ENCODE peak calls at places on chromosomes 12 and 14, in four cellular contexts. One of them, this sample, is unnamed.

GRCh38 chr14:102370305-102370809 is 7.6 kb downstream of the TECPR2 start:
- DNase-seq in H1: no peak
- DNase-seq in HepG2: no peak
- DNase-seq in GM12878: no peak
- DNase-seq in this sample: no peak

GRCh38 chr12:1845427-1845826 is 25.1 kb downstream of the LRTM2 start:
- DNase-seq in H1: no peak
- DNase-seq in HepG2: no peak
- DNase-seq in GM12878: no peak
- DNase-seq in this sample: no peak

GRCh38 chr14:84546236-84546635 is 983.7 kb upstream of the FLRT2 start:
- DNase-seq in H1: no peak
- DNase-seq in HepG2: no peak
- DNase-seq in GM12878: no peak
- DNase-seq in this sample: no peak

GRCh38 chr12:54136844-54137580 is 51.8 kb downstream of the SMUG1 start:
- DNase-seq in H1: no peak
- DNase-seq in HepG2: peak
- DNase-seq in GM12878: no peak
- DNase-seq in this sample: no peak

GRCh38 chr12:90058721-90059120 is 350.1 kb upstream of the ATP2B1 start:
- DNase-seq in H1: no peak
- DNase-seq in HepG2: no peak
- DNase-seq in GM12878: no peak
- DNase-seq in this sample: no peak

GRCh38 chr14:29745863-29746262 is 181.8 kb downstream of the PRKD1 start:
- DNase-seq in H1: no peak
- DNase-seq in HepG2: no peak
- DNase-seq in GM12878: no peak
- DNase-seq in this sample: no peak

GRCh38 chr12:63668028-63668799 is at the start of gene DPY19L2:
- DNase-seq in H1: no peak
- DNase-seq in HepG2: peak
- DNase-seq in GM12878: no peak
- DNase-seq in this sample: peak

GRCh38 chr12:123076604-123077297 is 74.1 kb downstream of the PITPNM2 start:
- DNase-seq in H1: no peak
- DNase-seq in HepG2: no peak
- DNase-seq in GM12878: no peak
- DNase-seq in this sample: no peak

GRCh38 chr12:109592195-109592904 is 18.8 kb downstream of the MVK start:
- DNase-seq in H1: no peak
- DNase-seq in HepG2: no peak
- DNase-seq in GM12878: no peak
- DNase-seq in this sample: no peak

GRCh38 chr12:108681317-108681716 is 47.6 kb upstream of the SELPLG start:
- DNase-seq in H1: no peak
- DNase-seq in HepG2: no peak
- DNase-seq in GM12878: no peak
- DNase-seq in this sample: no peak

GRCh38 chr12:40171501-40171900 is 53.3 kb upstream of the LRRK2 start:
- DNase-seq in H1: no peak
- DNase-seq in HepG2: no peak
- DNase-seq in GM12878: no peak
- DNase-seq in this sample: no peak

GRCh38 chr12:13095266-13095995 is 8.0 kb downstream of the GSG1 start:
- DNase-seq in H1: no peak
- DNase-seq in HepG2: no peak
- DNase-seq in GM12878: no peak
- DNase-seq in this sample: no peak

GRCh38 chr14:101781240-101782061 is 19.9 kb downstream of the PPP2R5C start:
- DNase-seq in H1: no peak
- DNase-seq in HepG2: no peak
- DNase-seq in GM12878: no peak
- DNase-seq in this sample: no peak

GRCh38 chr12:104611671-104612070 is 154.9 kb downstream of the CHST11 start:
- DNase-seq in H1: no peak
- DNase-seq in HepG2: no peak
- DNase-seq in GM12878: no peak
- DNase-seq in this sample: no peak

GRCh38 chr14:36784541-36784940 is 122.9 kb downstream of the PAX9 start:
- DNase-seq in H1: no peak
- DNase-seq in HepG2: no peak
- DNase-seq in GM12878: no peak
- DNase-seq in this sample: no peak

GRCh38 chr12:27273114-27273513 is 29.0 kb downstream of the STK38L start:
- DNase-seq in H1: no peak
- DNase-seq in HepG2: no peak
- DNase-seq in GM12878: no peak
- DNase-seq in this sample: no peak

GRCh38 chr12:115319641-115320040 is 635.7 kb upstream of the TBX3 start:
- DNase-seq in H1: no peak
- DNase-seq in HepG2: no peak
- DNase-seq in GM12878: no peak
- DNase-seq in this sample: no peak

GRCh38 chr14:38762845-38763244 is 340.2 kb downstream of the SEC23A start:
- DNase-seq in H1: no peak
- DNase-seq in HepG2: no peak
- DNase-seq in GM12878: no peak
- DNase-seq in this sample: no peak
- TF ChIP-seq SUZ12 in H1: no peak
- TF ChIP-seq SUZ12 in HepG2: no peak
- TF ChIP-seq SUZ12 in GM12878: no peak
- TF ChIP-seq SUZ12 in this sample: no peak

DNA sequence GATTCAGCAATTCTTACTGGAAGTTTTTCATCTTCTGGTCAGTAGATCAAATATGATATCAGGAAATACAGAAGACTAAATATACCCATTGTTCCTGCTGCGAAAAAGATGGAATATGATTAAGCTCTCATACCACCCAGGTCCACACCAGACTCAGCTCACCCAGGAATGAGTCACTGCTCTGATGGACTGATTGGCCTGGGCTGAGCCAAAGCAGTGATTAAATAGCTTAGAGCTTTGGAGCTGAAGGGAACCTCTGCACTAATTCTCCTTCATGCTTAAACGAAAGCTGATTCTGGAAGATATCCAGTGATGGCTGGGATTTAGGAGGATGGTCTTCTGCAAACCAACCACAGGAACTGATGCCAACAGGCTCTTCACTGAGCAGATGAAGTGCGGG is 62.0 kb upstream of the SYT1 start:
- DNase-seq in H1: no peak
- DNase-seq in HepG2: no peak
- DNase-seq in GM12878: no peak
- DNase-seq in this sample: no peak
- TF ChIP-seq SP1 in H1: no peak
- TF ChIP-seq SP1 in HepG2: no peak
- TF ChIP-seq SP1 in GM12878: no peak
- TF ChIP-seq SP1 in this sample: no peak

GRCh38 chr14:65465584-65465983 is 53.1 kb downstream of the FUT8 start:
- DNase-seq in H1: no peak
- DNase-seq in HepG2: no peak
- DNase-seq in GM12878: no peak
- DNase-seq in this sample: no peak
- TF ChIP-seq SUZ12 in H1: no peak
- TF ChIP-seq SUZ12 in HepG2: no peak
- TF ChIP-seq SUZ12 in GM12878: no peak
- TF ChIP-seq SUZ12 in this sample: no peak

GRCh38 chr12:124949066-124949465 is 34.6 kb upstream of the UBC start:
- DNase-seq in H1: no peak
- DNase-seq in HepG2: no peak
- DNase-seq in GM12878: no peak
- DNase-seq in this sample: no peak
- TF ChIP-seq SP1 in H1: no peak
- TF ChIP-seq SP1 in HepG2: no peak
- TF ChIP-seq SP1 in GM12878: no peak
- TF ChIP-seq SP1 in this sample: no peak